ENCODE peak calls at places on chromosomes 6 and 20, in seven cellular contexts. G is GM23248, M is trophoblast cell, I is neuronal stem cell, B is endothelial cell of umbilical vein, J is mesendoderm, E is IMR-90. S is an unnamed sample.

GRCh38 chr6:46419576-46420002 is 71.7 kb downstream of the RCAN2 start:
- DNase-seq in J (peak; percentile 68), E (peak; percentile 67), B (peak; percentile 63), M (peak; percentile 64), I (peak; percentile 47), G (peak; percentile 86), S (peak; percentile 58)

GRCh38 chr6:151436814-151437213 is 15.1 kb downstream of the RMND1 start:
- DNase-seq in G (peak; percentile 87), B (no peak), J (no peak), M (no peak), I (no peak), E (peak; percentile 48), S (no peak)

GRCh38 chr6:125765944-125766343 is 16.5 kb downstream of the HEY2 start:
- DNase-seq in M (no peak), G (no peak), E (no peak), J (no peak), I (no peak), B (no peak), S (no peak)

GRCh38 chr6:126148853-126149252 is 162.5 kb downstream of the TRMT11 start:
- DNase-seq in J (no peak), B (no peak), M (no peak), G (no peak), E (no peak), I (no peak), S (no peak)

GRCh38 chr6:23073851-23074250 is 504.5 kb downstream of the HDGFL1 start:
- DNase-seq in G (no peak), J (no peak), B (no peak), E (peak; percentile 29), M (no peak), I (no peak), S (no peak)

GRCh38 chr6:3260296-3260695 is 1.5 kb downstream of the PSMG4 start:
- DNase-seq in J (no peak), M (no peak), E (no peak), B (no peak), G (no peak), I (no peak), S (no peak)

GRCh38 chr20:18360601-18361000 is 72.3 kb downstream of the ZNF133 start:
- DNase-seq in G (no peak), E (no peak), I (no peak), J (peak; percentile 59), M (no peak), B (no peak), S (peak; percentile 79)

GRCh38 chr6:130202782-130203181 is 20.0 kb downstream of the SAMD3 start:
- DNase-seq in G (no peak), J (peak; percentile 52), M (no peak), B (no peak), I (no peak), E (no peak), S (peak; percentile 70)

GRCh38 chr6:49409951-49410542 is 53.0 kb downstream of the MMUT start:
- DNase-seq in G (peak; percentile 71), E (peak; percentile 61), M (peak; percentile 58), B (peak; percentile 78), I (peak; percentile 69), J (peak; percentile 70), S (peak; percentile 59)

GRCh38 chr6:122007366-122007765 is 392.1 kb upstream of the HSF2 start:
- DNase-seq in M (no peak), E (peak; percentile 43), B (no peak), J (peak; percentile 88), G (peak; percentile 8), I (no peak), S (no peak)

GRCh38 chr20:21184810-21185209 is 58.9 kb downstream of the KIZ start:
- DNase-seq in J (peak; percentile 37), E (peak; percentile 25), G (peak; percentile 24), M (peak; percentile 12), I (no peak), B (no peak), S (no peak)

GRCh38 chr6:12265795-12266194 is 24.4 kb upstream of the EDN1 start:
- DNase-seq in E (peak; percentile 71), I (no peak), M (peak; percentile 45), B (no peak), J (no peak), G (peak; percentile 74), S (no peak)

GRCh38 chr6:66126358-66126757 is 419.3 kb upstream of the EYS start:
- DNase-seq in G (no peak), M (no peak), I (no peak), E (no peak), B (no peak), J (no peak), S (no peak)

GRCh38 chr6:53608386-53608785 is 57.2 kb downstream of the KLHL31 start:
- DNase-seq in B (no peak), I (no peak), G (no peak), M (no peak), J (no peak), E (no peak), S (no peak)

GRCh38 chr20:49674383-49675352 is 39.0 kb downstream of the B4GALT5 start:
- DNase-seq in M (peak; percentile 13), G (peak; percentile 78), J (peak; percentile 59), B (no peak), E (peak; percentile 30), I (no peak), S (no peak)

GRCh38 chr6:81328700-81329099 is 423.8 kb downstream of the TENT5A start:
- DNase-seq in J (no peak), I (no peak), G (no peak), B (no peak), E (no peak), M (no peak), S (no peak)

GRCh38 chr20:48908661-48909316 is 12.7 kb upstream of the ARFGEF2 start:
- DNase-seq in J (no peak), I (no peak), G (no peak), B (no peak), E (no peak), M (no peak), S (no peak)

GRCh38 chr20:31394900-31395299 is 4.5 kb upstream of the DEFB119 start:
- DNase-seq in I (no peak), J (no peak), B (no peak), M (no peak), E (no peak), G (no peak), S (no peak)

GRCh38 chr20:31392836-31393235 is 2.4 kb upstream of the DEFB119 start:
- DNase-seq in I (no peak), M (no peak), J (no peak), B (no peak), G (no peak), E (no peak), S (no peak)

GRCh38 chr20:31390490-31390889 is at the start of gene DEFB119:
- DNase-seq in G (no peak), M (no peak), J (no peak), B (no peak), E (no peak), I (no peak), S (no peak)
- H3K4me3 ChIP-seq in G (no peak within 1 kb of the TSS), M (no peak within 1 kb of the TSS), J (no peak within 1 kb of the TSS), B (no peak within 1 kb of the TSS), E (no peak within 1 kb of the TSS), I (no peak within 1 kb of the TSS), S (no peak within 1 kb of the TSS)

DNA sequence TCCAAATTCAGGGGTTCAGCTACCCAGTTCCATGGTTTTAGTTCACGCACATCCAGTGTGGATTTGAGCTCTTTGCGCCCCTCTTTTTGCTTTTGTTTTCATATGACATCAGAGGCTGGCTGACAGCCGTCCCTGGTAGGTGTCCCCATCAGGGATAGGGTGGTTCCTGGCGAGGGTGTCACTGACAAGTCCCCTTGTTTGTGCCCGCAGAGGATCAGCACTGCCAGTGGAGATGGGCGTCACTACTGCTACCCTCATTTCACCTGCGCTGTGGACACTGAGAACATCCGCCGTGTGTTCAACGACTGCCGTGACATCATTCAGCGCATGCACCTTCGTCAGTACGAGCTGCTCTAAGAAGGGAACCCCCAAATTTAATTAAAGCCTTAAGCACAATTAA is 58.0 kb downstream of the GNAS start:
- DNase-seq in M (no peak), B (no peak), G (no peak), J (no peak), E (no peak), I (no peak), S (no peak)
- H3K9ac ChIP-seq in M (no peak overlapping the region), B (no peak overlapping the region), G (no peak overlapping the region), J (no peak overlapping the region), E (no peak overlapping the region), I (no peak overlapping the region), S (no peak overlapping the region)

DNA sequence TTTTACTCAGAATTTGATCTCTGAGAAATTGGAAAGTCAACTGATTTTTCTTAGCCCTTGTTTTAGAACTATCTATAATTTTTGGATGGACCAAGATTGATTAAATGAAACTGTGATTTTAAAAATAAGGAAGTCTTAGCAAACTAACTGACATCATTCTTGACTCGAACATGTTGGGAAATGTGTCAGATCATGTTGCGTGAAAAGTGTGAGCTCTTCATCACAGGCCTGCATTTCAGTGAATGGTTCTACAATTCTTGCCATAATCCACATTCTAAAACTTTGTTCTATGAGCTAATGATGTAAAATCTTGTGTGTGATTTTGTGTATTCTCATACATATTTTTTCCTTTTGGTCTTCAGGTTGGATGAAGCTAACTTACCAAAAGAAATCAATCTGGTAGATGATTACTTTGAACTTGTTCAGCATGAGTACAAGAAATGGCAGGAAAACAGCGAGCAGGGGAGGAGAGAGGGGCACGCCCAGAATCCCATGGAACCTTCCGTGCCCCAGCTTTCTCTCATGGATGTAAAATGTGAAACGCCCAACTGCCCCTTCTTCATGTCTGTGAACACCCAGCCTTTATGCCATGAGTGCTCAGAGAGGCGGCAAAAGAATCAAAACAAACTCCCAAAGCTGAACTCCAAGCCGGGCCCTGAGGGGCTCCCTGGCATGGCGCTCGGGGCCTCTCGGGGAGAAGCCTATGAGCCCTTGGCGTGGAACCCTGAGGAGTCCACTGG is 11.2 kb downstream of the TNFAIP3 start:
- DNase-seq in B (no peak), G (no peak), M (no peak), E (no peak), I (no peak), J (no peak), S (no peak)
- H3K4me3 ChIP-seq in B (no peak overlapping the region), G (no peak overlapping the region), M (no peak overlapping the region), E (no peak overlapping the region), I (no peak overlapping the region), J (no peak overlapping the region), S (no peak overlapping the region)

GRCh38 chr20:39048000-39048696 is 86.0 kb downstream of the DHX35 start:
- DNase-seq in M (peak; percentile 65), G (peak; percentile 84), B (peak; percentile 79), E (peak; percentile 75), I (peak; percentile 75), J (peak; percentile 72), S (peak; percentile 67)

GRCh38 chr20:39050555-39050902 is 88.4 kb downstream of the DHX35 start:
- DNase-seq in J (no peak), B (no peak), M (no peak), G (no peak), I (no peak), E (no peak), S (no peak)

GRCh38 chr20:39047417-39047985 is 85.4 kb downstream of the DHX35 start:
- DNase-seq in I (no peak), B (no peak), E (no peak), M (no peak), G (no peak), J (no peak), S (no peak)

GRCh38 chr20:39049684-39050554 is 87.8 kb downstream of the DHX35 start:
- DNase-seq in G (peak; percentile 75), B (peak; percentile 75), E (peak; percentile 51), I (peak; percentile 78), J (peak; percentile 85), M (peak; percentile 51), S (peak; percentile 76)

DNA sequence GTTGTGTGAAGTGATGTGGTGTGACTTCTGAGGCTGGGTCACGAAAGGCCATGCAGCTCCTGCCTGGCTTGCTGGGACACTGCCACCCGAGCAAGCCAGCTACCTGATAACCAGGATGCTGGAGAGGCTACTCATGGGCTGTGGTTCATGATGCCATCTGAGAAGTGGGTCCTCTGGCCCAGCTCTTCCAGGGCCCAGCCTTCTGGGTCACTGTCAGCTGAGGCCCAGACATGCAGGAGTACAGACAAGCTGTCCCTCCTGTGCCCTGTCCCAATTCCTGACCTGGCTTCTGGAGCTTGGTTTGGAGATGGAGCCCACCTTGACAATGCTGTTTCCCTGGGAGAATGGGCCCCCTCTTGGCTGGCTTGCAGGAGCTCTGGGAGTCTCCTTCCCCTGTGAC is 87.0 kb downstream of the DHX35 start:
- DNase-seq in G (no peak), E (no peak), I (no peak), J (no peak), M (no peak), B (no peak), S (no peak)
- H3K9ac ChIP-seq in G (peak overlapping the region; percentile 77), E (peak overlapping the region; percentile 86), I (no peak overlapping the region), J (no peak overlapping the region), M (no peak overlapping the region), B (no peak overlapping the region), S (no peak overlapping the region)

S was measured in MM.1S.